ENCODE peak calls at places on chromosomes 12 and 14, in six cellular contexts. One of them, this sample, is unnamed.

GRCh38 chr14:60485600-60486251 is at the start of gene C14orf39:
- DNase-seq in bronchial epithelial cell: peak; percentile 51
- DNase-seq in H9: peak; percentile 71
- DNase-seq in dorsolateral prefrontal cortex: no peak
- DNase-seq in testis: peak; percentile 78
- DNase-seq in breast epithelium: no peak
- DNase-seq in this sample: no peak

GRCh38 chr14:68814376-68815287 is 21.8 kb upstream of the ZFP36L1 start:
- DNase-seq in bronchial epithelial cell: no peak
- DNase-seq in H9: peak; percentile 78
- DNase-seq in breast epithelium: peak; percentile 36
- DNase-seq in testis: peak; percentile 54
- DNase-seq in dorsolateral prefrontal cortex: no peak
- DNase-seq in this sample: no peak

GRCh38 chr12:112182499-112182898 is 57.1 kb downstream of the TRAFD1 start:
- DNase-seq in dorsolateral prefrontal cortex: peak; percentile 95
- DNase-seq in testis: peak; percentile 55
- DNase-seq in bronchial epithelial cell: no peak
- DNase-seq in breast epithelium: peak; percentile 40
- DNase-seq in H9: no peak
- DNase-seq in this sample: no peak

GRCh38 chr14:68779761-68780323 is 13.0 kb downstream of the ZFP36L1 start:
- DNase-seq in breast epithelium: peak; percentile 18
- DNase-seq in H9: no peak
- DNase-seq in testis: peak; percentile 16
- DNase-seq in dorsolateral prefrontal cortex: no peak
- DNase-seq in bronchial epithelial cell: no peak
- DNase-seq in this sample: no peak

GRCh38 chr12:69214169-69214568 is 25.2 kb upstream of the CPSF6 start:
- DNase-seq in testis: no peak
- DNase-seq in breast epithelium: no peak
- DNase-seq in dorsolateral prefrontal cortex: no peak
- DNase-seq in bronchial epithelial cell: no peak
- DNase-seq in H9: no peak
- DNase-seq in this sample: no peak

GRCh38 chr14:101449114-101449513 is 112.2 kb upstream of the DIO3 start:
- DNase-seq in H9: no peak
- DNase-seq in bronchial epithelial cell: no peak
- DNase-seq in dorsolateral prefrontal cortex: no peak
- DNase-seq in testis: no peak
- DNase-seq in breast epithelium: no peak
- DNase-seq in this sample: no peak

GRCh38 chr12:122544537-122544936 is 17.5 kb downstream of the KNTC1 start:
- DNase-seq in breast epithelium: no peak
- DNase-seq in H9: no peak
- DNase-seq in bronchial epithelial cell: no peak
- DNase-seq in testis: no peak
- DNase-seq in dorsolateral prefrontal cortex: no peak
- DNase-seq in this sample: no peak

GRCh38 chr12:15227004-15227679 is 5.9 kb upstream of the RERG start:
- DNase-seq in breast epithelium: no peak
- DNase-seq in H9: peak; percentile 60
- DNase-seq in dorsolateral prefrontal cortex: peak; percentile 33
- DNase-seq in bronchial epithelial cell: peak; percentile 56
- DNase-seq in testis: peak; percentile 74
- DNase-seq in this sample: no peak

GRCh38 chr12:49147384-49147783 is 16.2 kb upstream of the TUBA1B start:
- DNase-seq in breast epithelium: no peak
- DNase-seq in testis: no peak
- DNase-seq in bronchial epithelial cell: no peak
- DNase-seq in H9: no peak
- DNase-seq in dorsolateral prefrontal cortex: no peak
- DNase-seq in this sample: no peak

GRCh38 chr12:122515275-122515674 is 11.5 kb downstream of the RSRC2 start:
- DNase-seq in bronchial epithelial cell: no peak
- DNase-seq in dorsolateral prefrontal cortex: no peak
- DNase-seq in H9: no peak
- DNase-seq in breast epithelium: no peak
- DNase-seq in testis: no peak
- DNase-seq in this sample: no peak

GRCh38 chr12:121800694-121801600 is 2.9 kb upstream of the SETD1B start:
- DNase-seq in testis: peak; percentile 76
- DNase-seq in bronchial epithelial cell: peak; percentile 58
- DNase-seq in H9: peak; percentile 76
- DNase-seq in breast epithelium: peak; percentile 81
- DNase-seq in dorsolateral prefrontal cortex: peak; percentile 64
- DNase-seq in this sample: no peak

GRCh38 chr12:65800928-65801327 is 23.4 kb upstream of the HMGA2 start:
- DNase-seq in dorsolateral prefrontal cortex: no peak
- DNase-seq in testis: no peak
- DNase-seq in bronchial epithelial cell: no peak
- DNase-seq in breast epithelium: no peak
- DNase-seq in H9: no peak
- DNase-seq in this sample: no peak

GRCh38 chr12:131796754-131797587 is 31.2 kb upstream of the MMP17 start:
- DNase-seq in bronchial epithelial cell: no peak
- DNase-seq in testis: no peak
- DNase-seq in dorsolateral prefrontal cortex: no peak
- DNase-seq in breast epithelium: no peak
- DNase-seq in H9: peak; percentile 80
- DNase-seq in this sample: peak; percentile 77

GRCh38 chr12:104273503-104273902 is 30.0 kb upstream of the EID3 start:
- DNase-seq in dorsolateral prefrontal cortex: no peak
- DNase-seq in testis: no peak
- DNase-seq in breast epithelium: no peak
- DNase-seq in bronchial epithelial cell: no peak
- DNase-seq in H9: no peak
- DNase-seq in this sample: no peak

GRCh38 chr12:54439521-54440255 is 20.6 kb upstream of the ITGA5 start:
- DNase-seq in bronchial epithelial cell: peak; percentile 66
- DNase-seq in dorsolateral prefrontal cortex: no peak
- DNase-seq in breast epithelium: no peak
- DNase-seq in H9: no peak
- DNase-seq in testis: no peak
- DNase-seq in this sample: no peak

GRCh38 chr14:71620401-71620800 is 311.8 kb upstream of the RGS6 start:
- DNase-seq in bronchial epithelial cell: peak; percentile 64
- DNase-seq in dorsolateral prefrontal cortex: no peak
- DNase-seq in H9: no peak
- DNase-seq in breast epithelium: no peak
- DNase-seq in testis: no peak
- DNase-seq in this sample: no peak

GRCh38 chr14:40447032-40447431 is 1014.8 kb upstream of the FBXO33 start:
- DNase-seq in H9: no peak
- DNase-seq in testis: no peak
- DNase-seq in dorsolateral prefrontal cortex: no peak
- DNase-seq in bronchial epithelial cell: peak; percentile 26
- DNase-seq in breast epithelium: no peak
- DNase-seq in this sample: no peak

GRCh38 chr12:27467641-27468040 is 21.1 kb downstream of the SMCO2 start:
- DNase-seq in bronchial epithelial cell: no peak
- DNase-seq in testis: no peak
- DNase-seq in H9: no peak
- DNase-seq in breast epithelium: no peak
- DNase-seq in dorsolateral prefrontal cortex: no peak
- DNase-seq in this sample: no peak

GRCh38 chr12:132367401-132367851 is 38.0 kb upstream of the GALNT9 start:
- DNase-seq in bronchial epithelial cell: no peak
- DNase-seq in testis: peak; percentile 40
- DNase-seq in H9: no peak
- DNase-seq in breast epithelium: no peak
- DNase-seq in dorsolateral prefrontal cortex: no peak
- DNase-seq in this sample: peak; percentile 66

GRCh38 chr12:121779422-121779895 is 14.0 kb downstream of the RHOF start:
- DNase-seq in testis: no peak
- DNase-seq in dorsolateral prefrontal cortex: no peak
- DNase-seq in breast epithelium: no peak
- DNase-seq in bronchial epithelial cell: no peak
- DNase-seq in H9: no peak
- DNase-seq in this sample: no peak

GRCh38 chr12:76031081-76031413 is 529 bp downstream of the PHLDA1 start:
- DNase-seq in H9: no peak
- DNase-seq in testis: no peak
- DNase-seq in dorsolateral prefrontal cortex: no peak
- DNase-seq in breast epithelium: no peak
- DNase-seq in bronchial epithelial cell: no peak
- DNase-seq in this sample: no peak

GRCh38 chr12:26318661-26319068 is 123.3 kb downstream of the SSPN start:
- DNase-seq in dorsolateral prefrontal cortex: no peak
- DNase-seq in testis: peak; percentile 80
- DNase-seq in H9: no peak
- DNase-seq in breast epithelium: peak; percentile 55
- DNase-seq in bronchial epithelial cell: peak; percentile 86
- DNase-seq in this sample: no peak

GRCh38 chr14:22854963-22855724 is 16.4 kb upstream of the LRP10 start:
- DNase-seq in testis: no peak
- DNase-seq in bronchial epithelial cell: peak; percentile 34
- DNase-seq in H9: no peak
- DNase-seq in breast epithelium: no peak
- DNase-seq in dorsolateral prefrontal cortex: no peak
- DNase-seq in this sample: no peak

GRCh38 chr12:124457287-124458219 is 109.9 kb downstream of the NCOR2 start:
- DNase-seq in testis: peak; percentile 94
- DNase-seq in breast epithelium: peak; percentile 87
- DNase-seq in H9: no peak
- DNase-seq in bronchial epithelial cell: no peak
- DNase-seq in dorsolateral prefrontal cortex: peak; percentile 80
- DNase-seq in this sample: peak; percentile 69

GRCh38 chr12:54475542-54475941 is 2.1 kb upstream of the GTSF1 start:
- DNase-seq in testis: no peak
- DNase-seq in dorsolateral prefrontal cortex: no peak
- DNase-seq in bronchial epithelial cell: peak; percentile 48
- DNase-seq in H9: no peak
- DNase-seq in breast epithelium: no peak
- DNase-seq in this sample: no peak

GRCh38 chr12:10310926-10311705 is 3.4 kb downstream of the KLRD1 start:
- DNase-seq in breast epithelium: no peak
- DNase-seq in H9: no peak
- DNase-seq in testis: no peak
- DNase-seq in bronchial epithelial cell: peak; percentile 14
- DNase-seq in dorsolateral prefrontal cortex: no peak
- DNase-seq in this sample: no peak

GRCh38 chr14:29475641-29476040 is 452.0 kb downstream of the PRKD1 start:
- DNase-seq in testis: no peak
- DNase-seq in dorsolateral prefrontal cortex: no peak
- DNase-seq in bronchial epithelial cell: peak; percentile 95
- DNase-seq in breast epithelium: no peak
- DNase-seq in H9: no peak
- DNase-seq in this sample: no peak

GRCh38 chr12:52691076-52691764 is 11.0 kb upstream of the KRT1 start:
- DNase-seq in bronchial epithelial cell: no peak
- DNase-seq in breast epithelium: no peak
- DNase-seq in dorsolateral prefrontal cortex: no peak
- DNase-seq in testis: no peak
- DNase-seq in H9: peak; percentile 54
- DNase-seq in this sample: no peak

GRCh38 chr12:89971880-89972279 is 263.2 kb upstream of the ATP2B1 start:
- DNase-seq in breast epithelium: no peak
- DNase-seq in bronchial epithelial cell: no peak
- DNase-seq in testis: peak; percentile 30
- DNase-seq in H9: no peak
- DNase-seq in dorsolateral prefrontal cortex: no peak
- DNase-seq in this sample: no peak

GRCh38 chr14:65101631-65102440 is 481 bp downstream of the MAX start:
- DNase-seq in dorsolateral prefrontal cortex: no peak
- DNase-seq in H9: peak; percentile 39
- DNase-seq in breast epithelium: no peak
- DNase-seq in testis: peak; percentile 15
- DNase-seq in bronchial epithelial cell: no peak
- DNase-seq in this sample: no peak

GRCh38 chr12:95633671-95634465 is 82.6 kb upstream of the USP44 start:
- DNase-seq in testis: no peak
- DNase-seq in H9: no peak
- DNase-seq in breast epithelium: peak; percentile 67
- DNase-seq in bronchial epithelial cell: peak; percentile 91
- DNase-seq in dorsolateral prefrontal cortex: no peak
- DNase-seq in this sample: no peak

GRCh38 chr12:1918081-1918874 is at the start of gene CACNA2D4:
- DNase-seq in H9: peak; percentile 34
- DNase-seq in bronchial epithelial cell: no peak
- DNase-seq in dorsolateral prefrontal cortex: peak; percentile 13
- DNase-seq in testis: peak; percentile 13
- DNase-seq in breast epithelium: no peak
- DNase-seq in this sample: no peak

GRCh38 chr14:51094282-51094821 is 553 bp downstream of the TRIM9 start:
- DNase-seq in breast epithelium: no peak
- DNase-seq in dorsolateral prefrontal cortex: peak; percentile 39
- DNase-seq in bronchial epithelial cell: no peak
- DNase-seq in H9: peak; percentile 43
- DNase-seq in testis: no peak
- DNase-seq in this sample: no peak

GRCh38 chr14:106605548-106606448 is 1079.4 kb downstream of the TMEM121 start:
- DNase-seq in breast epithelium: no peak
- DNase-seq in bronchial epithelial cell: no peak
- DNase-seq in testis: peak; percentile 68
- DNase-seq in dorsolateral prefrontal cortex: no peak
- DNase-seq in H9: no peak
- DNase-seq in this sample: no peak
- TF ChIP-seq CTCF in breast epithelium: no peak
- TF ChIP-seq CTCF in bronchial epithelial cell: no peak
- TF ChIP-seq CTCF in testis: no peak
- TF ChIP-seq CTCF in dorsolateral prefrontal cortex: peak; percentile 17
- TF ChIP-seq CTCF in H9: no peak
- TF ChIP-seq CTCF in this sample: no peak

GRCh38 chr12:24595652-24596235 is 353.2 kb downstream of the BCAT1 start:
- DNase-seq in H9: no peak
- DNase-seq in testis: no peak
- DNase-seq in bronchial epithelial cell: no peak
- DNase-seq in breast epithelium: no peak
- DNase-seq in dorsolateral prefrontal cortex: no peak
- DNase-seq in this sample: no peak
- TF ChIP-seq CTCF in H9: peak; percentile 71
- TF ChIP-seq CTCF in testis: no peak
- TF ChIP-seq CTCF in bronchial epithelial cell: peak; percentile 3
- TF ChIP-seq CTCF in breast epithelium: peak; percentile 16
- TF ChIP-seq CTCF in dorsolateral prefrontal cortex: peak; percentile 55
- TF ChIP-seq CTCF in this sample: peak; percentile 70

DNA sequence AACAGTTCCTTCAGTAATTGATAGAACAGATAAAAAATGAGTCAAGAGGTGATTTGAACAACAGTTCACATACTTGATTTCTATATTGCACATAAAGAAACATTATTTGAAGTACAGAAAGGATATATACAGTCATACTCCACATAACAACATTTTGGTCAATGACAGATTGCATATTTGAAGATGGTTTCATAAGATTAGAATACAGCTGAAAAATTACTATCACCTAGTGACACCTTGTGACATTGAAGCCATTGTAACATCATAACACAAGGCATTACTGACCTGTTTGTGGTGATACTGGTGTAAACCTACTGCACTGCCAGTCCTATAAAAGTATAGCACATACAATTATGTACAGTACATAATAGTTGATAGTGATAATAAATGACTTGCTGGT is 43.1 kb upstream of the ABCC9 start:
- DNase-seq in H9: no peak
- DNase-seq in bronchial epithelial cell: no peak
- DNase-seq in testis: no peak
- DNase-seq in dorsolateral prefrontal cortex: no peak
- DNase-seq in breast epithelium: no peak
- DNase-seq in this sample: no peak
- TF ChIP-seq CTCF in H9: no peak
- TF ChIP-seq CTCF in bronchial epithelial cell: no peak
- TF ChIP-seq CTCF in testis: no peak
- TF ChIP-seq CTCF in dorsolateral prefrontal cortex: no peak
- TF ChIP-seq CTCF in breast epithelium: no peak
- TF ChIP-seq CTCF in this sample: no peak

GRCh38 chr14:92328664-92329255 is 5.8 kb downstream of the SLC24A4 start:
- DNase-seq in breast epithelium: no peak
- DNase-seq in dorsolateral prefrontal cortex: no peak
- DNase-seq in H9: no peak
- DNase-seq in bronchial epithelial cell: no peak
- DNase-seq in testis: no peak
- DNase-seq in this sample: no peak
- TF ChIP-seq CTCF in breast epithelium: no peak
- TF ChIP-seq CTCF in dorsolateral prefrontal cortex: no peak
- TF ChIP-seq CTCF in H9: peak; percentile 38
- TF ChIP-seq CTCF in bronchial epithelial cell: no peak
- TF ChIP-seq CTCF in testis: no peak
- TF ChIP-seq CTCF in this sample: peak; percentile 30